ENCODE peak calls at places on chromosomes 16 and 17, in seven cellular contexts. L is IMR-90, H is Caco-2, I is neural progenitor cell, Z is body of pancreas, A is RWPE2, F is transverse colon. G is an unnamed sample. For H3K9me3, the result is how much of the 10 kb centered on the place peaks cover.

GRCh38 chr16:83967838-83968482 is at the start of gene NECAB2:
- DNase-seq in H (peak), Z (no peak), A (no peak), L (peak), F (no peak), I (peak), G (peak)

GRCh38 chr17:17393976-17394375 is 82.8 kb upstream of the MED9 start:
- DNase-seq in A (no peak), H (no peak), F (no peak), Z (no peak), L (no peak), I (no peak), G (no peak)

GRCh38 chr17:48499248-48499647 is 31.6 kb downstream of the HOXB1 start:
- DNase-seq in I (no peak), H (no peak), L (peak), Z (no peak), F (no peak), A (no peak), G (no peak)

GRCh38 chr16:49468611-49469322 is 95.2 kb downstream of the C16orf78 start:
- DNase-seq in H (no peak), A (no peak), F (no peak), I (no peak), L (no peak), Z (no peak), G (no peak)

GRCh38 chr17:58202859-58203258 is 10.3 kb downstream of the EPX start:
- DNase-seq in I (no peak), L (no peak), F (no peak), Z (no peak), H (no peak), A (no peak), G (no peak)

GRCh38 chr17:55413825-55414489 is 7.7 kb downstream of the MMD start:
- DNase-seq in H (no peak), I (no peak), A (no peak), L (no peak), Z (no peak), F (no peak), G (no peak)

GRCh38 chr17:81345211-81346089 is 49.8 kb upstream of the BAHCC1 start:
- DNase-seq in F (peak), L (peak), H (peak), Z (peak), A (peak), I (peak), G (peak)

GRCh38 chr16:77564791-77565390 is 130.1 kb upstream of the ADAMTS18 start:
- DNase-seq in A (no peak), L (peak), H (no peak), F (no peak), Z (no peak), I (no peak), G (peak)

GRCh38 chr16:57360321-57360935 is 1.8 kb downstream of the CCL22 start:
- DNase-seq in L (no peak), Z (no peak), I (no peak), H (no peak), F (no peak), A (no peak), G (no peak)

GRCh38 chr16:11079657-11080187 is 135.4 kb downstream of the CLEC16A start:
- DNase-seq in I (no peak), F (no peak), H (no peak), A (no peak), L (peak), Z (no peak), G (no peak)

GRCh38 chr16:11082108-11082859 is 137.9 kb downstream of the CLEC16A start:
- DNase-seq in I (no peak), A (no peak), F (no peak), H (no peak), Z (no peak), L (no peak), G (no peak)

GRCh38 chr16:11080999-11081630 is 136.8 kb downstream of the CLEC16A start:
- DNase-seq in A (no peak), I (no peak), F (no peak), L (no peak), Z (no peak), H (no peak), G (no peak)

GRCh38 chr16:11078812-11079459 is 134.6 kb downstream of the CLEC16A start:
- DNase-seq in H (no peak), I (no peak), L (peak), A (no peak), F (peak), Z (peak), G (peak)

GRCh38 chr16:11080327-11080967 is 136.1 kb downstream of the CLEC16A start:
- DNase-seq in A (no peak), F (no peak), I (no peak), Z (no peak), L (no peak), H (no peak), G (no peak)
- H3K4me3 ChIP-seq in A (no peak), F (no peak), I (no peak), Z (no peak), L (no peak), H (no peak), G (no peak)

DNA sequence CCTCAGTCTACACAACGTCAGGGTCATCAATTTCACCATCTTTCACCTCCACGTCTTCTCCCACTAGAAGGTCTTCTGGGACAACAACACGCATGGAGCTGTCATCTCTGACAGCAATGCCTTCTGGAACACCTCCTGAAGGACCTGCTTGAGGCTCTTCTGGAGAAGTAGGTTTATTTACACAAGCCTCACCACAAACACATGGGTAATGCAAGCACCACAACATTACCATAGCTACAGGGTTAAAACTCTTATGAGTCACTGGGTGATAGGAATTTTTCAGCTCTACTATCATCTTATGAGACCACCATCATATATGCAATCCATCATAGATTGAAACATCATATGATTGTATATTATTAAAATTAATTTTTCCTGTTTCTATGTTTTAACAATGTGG is 215.4 kb downstream of the CHD9NB start:
- DNase-seq in F (no peak), H (no peak), A (no peak), Z (no peak), L (peak), I (no peak), G (no peak)
- TF ChIP-seq CTCF in F (no peak), H (no peak), A (no peak), Z (no peak), L (no peak), I (no peak), G (no peak)

GRCh38 chr17:22692801-22693171 is 1000.5 kb downstream of the KCNJ18 start:
- DNase-seq in H (no peak), A (no peak), Z (no peak), I (no peak), F (no peak), L (no peak), G (no peak)
- H3K9me3 ChIP-seq in H (under half), A (under half), Z (under half), I (under half), F (under half), L (under half), G (under half)

GRCh38 chr17:45428954-45429337 is 3.7 kb downstream of the ARHGAP27 start:
- DNase-seq in I (no peak), F (no peak), L (no peak), Z (no peak), H (no peak), A (no peak), G (no peak)
- H3K4me3 ChIP-seq in I (peak), F (no peak), L (no peak), Z (no peak), H (no peak), A (no peak), G (peak)

GRCh38 chr16:87324411-87325275 is 7.5 kb upstream of the C16orf95 start:
- DNase-seq in L (peak), A (peak), F (peak), I (peak), H (peak), Z (no peak), G (peak)
- TF ChIP-seq CTCF in L (peak), A (peak), F (peak), I (peak), H (peak), Z (peak), G (peak)

DNA sequence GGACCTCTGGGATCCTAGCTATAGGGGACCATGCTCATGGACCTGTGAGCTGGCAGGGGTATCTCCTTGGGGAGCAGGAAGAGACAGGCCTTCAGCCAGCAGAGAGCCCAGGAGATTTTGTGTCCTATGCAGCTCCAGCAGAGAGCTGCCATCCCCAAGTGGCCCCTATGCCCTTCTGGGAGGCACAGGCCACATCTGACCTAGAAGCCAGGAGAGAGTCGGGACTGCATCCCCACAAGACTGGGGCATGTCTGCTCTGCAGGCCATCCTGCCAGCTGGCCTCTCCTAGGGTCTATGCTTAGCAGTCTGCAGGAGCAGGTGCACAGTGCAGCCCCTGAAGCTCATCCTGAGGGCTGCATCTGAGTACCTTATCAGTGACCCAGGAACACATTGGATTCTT is 279.5 kb downstream of the KIF2B start:
- DNase-seq in L (no peak), A (no peak), F (no peak), Z (no peak), H (no peak), I (no peak), G (no peak)
- H3K9me3 ChIP-seq in L (under half), A (under half), F (under half), Z (under half), H (under half), I (under half), G (under half)

GRCh38 chr17:76529224-76529642 is 8.3 kb downstream of the CYGB start:
- DNase-seq in H (no peak), I (no peak), A (no peak), Z (peak), L (peak), F (peak), G (peak)
- H3K4me3 ChIP-seq in H (no peak), I (no peak), A (no peak), Z (no peak), L (no peak), F (no peak), G (no peak)

GRCh38 chr16:72752004-72752695 is 295.8 kb downstream of the ZFHX3 start:
- DNase-seq in I (no peak), Z (no peak), A (no peak), F (no peak), L (no peak), H (no peak), G (no peak)
- TF ChIP-seq CTCF in I (no peak), Z (no peak), A (no peak), F (no peak), L (no peak), H (no peak), G (no peak)

GRCh38 chr16:35687781-35688180 is 2228.4 kb downstream of the TP53TG3F start:
- DNase-seq in A (no peak), F (no peak), L (no peak), Z (no peak), I (no peak), H (no peak), G (no peak)
- H3K9me3 ChIP-seq in A (under half), F (under half), L (under half), Z (under half), I (under half), H (under half), G (under half)